ENCODE peak calls at places on chromosomes 1 and 21, in four cellular contexts. L is CD4-positive, CD25-positive, alpha-beta regulatory T cell; H is trophoblast cell; P is HCT116. E is an unnamed sample. For H3K4me1 and H3K36me3, the result is how much of the 10 kb centered on the place peaks cover.

GRCh38 chr1:153962088-153963029 is 978 bp downstream of the SLC39A1 start:
- DNase-seq in L (no peak), P (no peak), H (peak), E (no peak)

GRCh38 chr1:48027533-48027835 is 30.3 kb upstream of the TRABD2B start:
- DNase-seq in P (no peak), H (no peak), L (no peak), E (no peak)

GRCh38 chr1:94801919-94802546 is 18.1 kb upstream of the SLC44A3 start:
- DNase-seq in P (peak), L (peak), H (peak), E (no peak)

GRCh38 chr1:26409191-26409751 is 1.3 kb upstream of the LIN28A start:
- DNase-seq in L (peak), P (no peak), H (no peak), E (no peak)

GRCh38 chr21:41777934-41778815 is 11.3 kb upstream of the RIPK4 start:
- DNase-seq in P (peak), L (no peak), H (peak), E (no peak)

GRCh38 chr1:36512842-36513241 is 30.1 kb upstream of the CSF3R start:
- DNase-seq in H (no peak), L (no peak), P (no peak), E (no peak)

GRCh38 chr1:198780376-198780775 is 141.5 kb downstream of the PTPRC start:
- DNase-seq in H (no peak), L (no peak), P (no peak), E (no peak)

GRCh38 chr1:161001068-161001467 is 19.9 kb downstream of the F11R start:
- DNase-seq in L (no peak), P (no peak), H (no peak), E (no peak)

DNA sequence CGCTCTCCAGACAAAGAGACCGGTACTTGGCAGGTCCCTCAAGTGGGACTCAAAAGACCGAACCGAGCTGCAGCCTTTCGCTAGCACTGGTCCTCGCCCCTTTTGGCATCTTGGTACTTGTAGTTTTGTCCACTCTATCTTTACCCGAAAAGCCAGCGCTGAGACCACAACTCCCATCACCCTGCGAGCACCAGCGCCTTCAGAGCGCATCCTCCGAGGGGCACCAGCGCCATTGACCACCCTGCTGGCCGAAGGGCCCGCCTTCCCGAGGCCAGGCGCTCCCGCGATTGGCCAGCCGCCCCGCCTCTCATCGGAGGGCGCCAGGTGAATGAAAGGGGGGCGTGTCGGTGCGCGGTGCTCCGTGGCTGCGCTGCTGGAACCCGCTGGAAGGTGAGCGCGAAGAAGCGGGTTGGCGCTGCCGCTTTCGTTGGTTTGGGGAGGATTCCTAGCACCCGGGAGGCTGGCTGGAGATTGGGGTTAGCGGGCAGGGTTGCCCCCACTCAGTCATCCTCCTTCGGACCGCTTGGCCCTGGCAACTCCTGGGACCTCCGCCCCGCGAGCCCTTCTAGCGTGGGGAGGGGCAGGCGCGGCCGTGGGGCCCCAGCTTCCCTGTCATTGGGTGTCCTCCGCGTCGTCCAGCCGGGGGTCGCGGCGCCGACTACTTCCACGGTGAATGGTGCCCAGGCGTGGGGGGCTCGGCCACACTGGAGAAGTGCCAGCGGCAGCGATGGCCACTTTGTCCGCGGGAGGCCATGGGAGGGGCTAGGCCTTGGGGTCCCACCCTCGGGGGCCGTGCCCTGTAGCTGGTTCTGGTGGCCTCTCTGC is at the start of gene ZBTB8B:
- DNase-seq in L (peak), P (peak), H (peak), E (no peak)
- H3K27ac ChIP-seq in L (no peak), P (no peak), H (no peak), E (no peak)

GRCh38 chr1:184486761-184487445 is 100.1 kb downstream of the C1orf21 start:
- DNase-seq in L (no peak), H (no peak), P (no peak), E (no peak)
- H3K4me1 ChIP-seq in L (under half), H (under half), P (under half), E (under half)

GRCh38 chr1:66947267-66947666 is 22.5 kb downstream of the MIER1 start:
- DNase-seq in H (no peak), L (no peak), P (no peak), E (no peak)

GRCh38 chr1:66940968-66941367 is 16.2 kb downstream of the MIER1 start:
- DNase-seq in L (no peak), P (no peak), H (no peak), E (no peak)

GRCh38 chr1:66943361-66943969 is 18.7 kb downstream of the MIER1 start:
- DNase-seq in H (no peak), L (no peak), P (no peak), E (no peak)

GRCh38 chr1:66944330-66945274 is 19.8 kb downstream of the MIER1 start:
- DNase-seq in P (peak), L (no peak), H (peak), E (no peak)

GRCh38 chr1:66945316-66945715 is 20.5 kb downstream of the MIER1 start:
- DNase-seq in P (no peak), L (no peak), H (no peak), E (no peak)
- H3K36me3 ChIP-seq in P (under half), L (half or more), H (under half), E (under half)

GRCh38 chr1:9258629-9259028 is 24.1 kb downstream of the H6PD start:
- DNase-seq in P (no peak), H (no peak), L (no peak), E (no peak)

GRCh38 chr1:9253706-9254105 is 19.1 kb downstream of the H6PD start:
- DNase-seq in P (no peak), H (peak), L (no peak), E (no peak)

GRCh38 chr1:9252999-9253398 is 18.4 kb downstream of the H6PD start:
- DNase-seq in H (no peak), P (no peak), L (no peak), E (no peak)

GRCh38 chr1:9257851-9258250 is 23.3 kb downstream of the H6PD start:
- DNase-seq in L (no peak), H (peak), P (no peak), E (no peak)

DNA sequence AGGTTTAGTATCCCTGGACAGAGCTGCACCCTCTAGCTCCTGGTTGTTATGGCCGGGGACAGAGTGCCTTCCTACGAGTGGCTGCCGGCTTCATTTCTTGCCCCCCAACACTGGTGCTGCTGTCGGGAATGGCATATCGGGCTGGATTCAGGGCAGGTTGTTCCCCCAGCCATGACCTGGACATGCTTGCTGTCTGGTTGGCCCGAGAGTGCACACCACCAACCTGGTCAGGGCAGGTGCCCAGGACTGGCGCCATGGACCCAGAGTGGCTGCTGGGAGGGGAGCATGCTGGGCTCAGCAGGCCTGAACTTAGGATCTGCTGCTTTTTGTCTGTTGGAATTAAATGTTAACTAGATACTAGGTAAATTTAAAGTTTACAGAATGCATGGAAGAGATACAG is 21.8 kb downstream of the H6PD start:
- DNase-seq in P (no peak), H (no peak), L (no peak), E (no peak)
- H3K27ac ChIP-seq in P (no peak), H (no peak), L (no peak), E (no peak)

GRCh38 chr1:151370211-151370911 is 2.1 kb downstream of the SELENBP1 start:
- DNase-seq in L (no peak), P (no peak), H (no peak), E (no peak)
- H3K4me1 ChIP-seq in L (under half), P (under half), H (under half), E (under half)

DNA sequence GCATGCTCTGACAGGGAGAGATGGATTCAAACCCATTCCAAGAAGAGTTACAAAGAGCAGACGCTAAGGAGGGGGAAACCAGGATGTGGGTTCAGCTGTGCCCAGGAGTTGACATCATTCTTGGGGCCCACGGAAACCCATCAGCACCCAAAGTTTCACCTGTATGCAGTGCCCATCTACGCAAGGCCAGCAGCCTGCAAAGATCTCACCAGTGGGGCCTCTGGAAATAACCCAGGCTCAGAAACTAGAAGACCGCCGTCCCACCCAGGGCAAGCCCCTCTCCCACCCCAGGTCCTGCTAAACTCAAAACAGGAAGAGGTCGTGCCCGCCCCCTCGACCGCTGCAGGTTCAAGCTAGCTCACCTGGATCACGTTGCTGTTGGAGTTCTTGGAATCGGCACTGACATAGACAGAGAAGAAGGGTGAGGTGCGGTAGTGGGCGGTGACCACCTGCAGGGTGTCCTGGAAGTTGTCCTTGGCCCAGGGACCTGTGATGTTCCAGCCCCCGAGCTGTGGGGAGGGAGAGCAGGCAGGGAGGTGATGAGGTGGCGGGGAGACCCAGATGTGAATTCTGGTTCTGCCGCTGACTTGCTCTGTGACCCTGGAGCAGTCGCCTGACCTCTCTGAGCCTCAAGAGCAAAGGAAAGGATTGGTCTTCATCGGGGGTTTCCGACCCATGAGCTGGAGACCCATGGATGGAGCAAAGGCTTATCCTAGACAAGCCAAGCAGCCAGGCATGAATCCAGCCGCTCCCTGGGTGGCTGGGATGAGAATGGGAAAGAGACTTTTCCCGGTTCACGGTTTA is 31.7 kb downstream of the ECE1 start:
- DNase-seq in P (no peak), L (peak), H (no peak), E (peak)
- H3K36me3 ChIP-seq in P (under half), L (half or more), H (under half), E (half or more)

GRCh38 chr1:46643368-46643775 is 24.8 kb downstream of the ATPAF1 start:
- DNase-seq in L (no peak), P (no peak), H (no peak), E (no peak)
- H3K27ac ChIP-seq in L (no peak), P (no peak), H (no peak), E (no peak)

GRCh38 chr21:29313662-29314408 is 15.1 kb downstream of the BACH1 start:
- DNase-seq in H (no peak), P (no peak), L (no peak), E (no peak)

GRCh38 chr21:29315155-29315749 is 16.5 kb downstream of the BACH1 start:
- DNase-seq in H (peak), P (no peak), L (no peak), E (no peak)

GRCh38 chr21:29316806-29317205 is 18.1 kb downstream of the BACH1 start:
- DNase-seq in L (no peak), P (no peak), H (no peak), E (no peak)

GRCh38 chr21:29318354-29318753 is 19.6 kb downstream of the BACH1 start:
- DNase-seq in H (no peak), L (no peak), P (no peak), E (no peak)

DNA sequence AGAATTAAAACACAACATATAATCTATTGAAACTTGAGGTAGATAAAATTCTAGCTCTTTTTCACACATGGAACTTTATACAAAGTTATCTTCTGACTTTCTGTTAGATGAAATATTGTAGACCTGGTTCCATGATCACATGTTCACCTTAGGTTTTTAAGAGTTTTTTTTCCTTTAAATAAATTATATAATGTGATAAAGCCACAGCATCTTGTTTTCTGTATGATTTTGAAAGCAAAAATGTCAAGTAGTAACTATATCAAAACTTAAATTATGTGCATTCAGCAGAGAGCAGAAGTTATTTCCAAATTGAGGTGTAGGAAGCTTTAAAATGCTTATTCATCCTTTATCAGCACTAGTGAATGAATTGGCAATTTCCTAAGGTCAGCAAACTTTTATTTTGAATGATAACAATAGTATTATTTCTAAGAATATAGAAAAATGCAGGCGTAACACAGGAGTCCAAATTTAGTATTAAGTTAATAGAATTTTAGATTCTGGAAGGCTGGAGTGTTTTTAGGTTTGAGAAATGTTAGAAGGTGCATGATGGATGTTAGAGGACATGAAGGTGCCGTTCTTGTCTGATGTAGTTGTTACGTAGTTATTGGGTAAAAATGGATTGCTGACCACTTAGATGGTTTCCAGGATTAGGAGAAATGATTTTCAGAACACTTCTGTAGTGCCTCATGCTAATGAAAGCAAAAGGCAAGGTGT is 17.5 kb downstream of the BACH1 start:
- DNase-seq in L (no peak), H (no peak), P (no peak), E (no peak)
- H3K4me1 ChIP-seq in L (under half), H (under half), P (under half), E (under half)

GRCh38 chr1:233256789-233257188 is 38.7 kb downstream of the PCNX2 start:
- DNase-seq in L (no peak), P (no peak), H (peak), E (no peak)

GRCh38 chr1:233257786-233258185 is 37.7 kb downstream of the PCNX2 start:
- DNase-seq in L (no peak), P (no peak), H (peak), E (no peak)

GRCh38 chr1:233261615-233262168 is 33.8 kb downstream of the PCNX2 start:
- DNase-seq in P (no peak), H (no peak), L (no peak), E (no peak)

GRCh38 chr1:233256191-233256590 is 39.3 kb downstream of the PCNX2 start:
- DNase-seq in P (no peak), L (no peak), H (no peak), E (no peak)

GRCh38 chr1:233261206-233261605 is 34.3 kb downstream of the PCNX2 start:
- DNase-seq in P (peak), H (no peak), L (peak), E (no peak)
- H3K36me3 ChIP-seq in P (under half), H (under half), L (under half), E (under half)

DNA sequence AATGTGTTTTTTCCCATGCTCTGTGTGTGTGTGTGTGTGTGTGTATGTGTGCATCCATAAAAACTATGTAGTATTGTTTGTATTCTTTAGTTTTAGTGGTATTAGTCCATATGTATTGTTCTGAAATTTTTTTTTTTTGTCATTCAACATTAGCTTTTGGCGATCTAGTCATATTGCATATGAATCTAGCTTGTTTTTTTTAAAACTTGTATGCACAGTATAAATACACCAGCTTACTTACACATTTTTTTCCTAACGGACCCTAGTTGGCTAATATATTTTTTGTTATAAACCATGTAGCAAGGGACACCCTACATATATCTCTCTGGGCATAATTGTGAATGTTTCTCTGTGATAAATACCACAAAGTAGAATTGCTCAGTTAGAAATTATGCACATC is 359.7 kb downstream of the SRGAP2C start:
- DNase-seq in L (no peak), P (no peak), H (no peak), E (no peak)
- H3K27ac ChIP-seq in L (no peak), P (no peak), H (no peak), E (no peak)